ENCODE peak calls at places on chromosomes 2 and 18, in ten cellular contexts. One of them, this sample, is unnamed.

GRCh38 chr2:232465061-232465460 is 9.1 kb downstream of the ALPI start:
- DNase-seq in stimulated activated CD8-positive, alpha-beta memory T cell treated with anti-CD3 and anti-CD28 coated beads, Interleukin-4, amount 100 ng/mL, for 4 hours: no peak
- DNase-seq in D341Med: peak; percentile 18
- DNase-seq in stimulated activated CD4-positive, alpha-beta T cell treated with anti-CD3 and anti-CD28 coated beads, Interleukin-1b, Interleukin-23, amount 100 ng/mL, for 1 hour: no peak
- DNase-seq in dorsolateral prefrontal cortex: no peak
- DNase-seq in T-helper 17 cell: no peak
- DNase-seq in amniotic stem cell: no peak
- DNase-seq in HTR-8/SVneo: no peak
- DNase-seq in NCI-H446: no peak
- DNase-seq in MV-4-11: no peak
- DNase-seq in this sample: no peak

GRCh38 chr18:23283933-23284430 is 148.7 kb downstream of the CABLES1 start:
- DNase-seq in stimulated activated CD8-positive, alpha-beta memory T cell treated with anti-CD3 and anti-CD28 coated beads, Interleukin-4, amount 100 ng/mL, for 4 hours: no peak
- DNase-seq in D341Med: no peak
- DNase-seq in stimulated activated CD4-positive, alpha-beta T cell treated with anti-CD3 and anti-CD28 coated beads, Interleukin-1b, Interleukin-23, amount 100 ng/mL, for 1 hour: no peak
- DNase-seq in dorsolateral prefrontal cortex: no peak
- DNase-seq in T-helper 17 cell: no peak
- DNase-seq in amniotic stem cell: no peak
- DNase-seq in HTR-8/SVneo: no peak
- DNase-seq in NCI-H446: no peak
- DNase-seq in MV-4-11: no peak
- DNase-seq in this sample: no peak

GRCh38 chr2:72198532-72199241 is 51.0 kb upstream of the CYP26B1 start:
- DNase-seq in stimulated activated CD8-positive, alpha-beta memory T cell treated with anti-CD3 and anti-CD28 coated beads, Interleukin-4, amount 100 ng/mL, for 4 hours: no peak
- DNase-seq in D341Med: no peak
- DNase-seq in stimulated activated CD4-positive, alpha-beta T cell treated with anti-CD3 and anti-CD28 coated beads, Interleukin-1b, Interleukin-23, amount 100 ng/mL, for 1 hour: no peak
- DNase-seq in dorsolateral prefrontal cortex: no peak
- DNase-seq in T-helper 17 cell: no peak
- DNase-seq in amniotic stem cell: no peak
- DNase-seq in HTR-8/SVneo: no peak
- DNase-seq in NCI-H446: no peak
- DNase-seq in MV-4-11: no peak
- DNase-seq in this sample: no peak

GRCh38 chr2:170396799-170397459 is 219.0 kb downstream of the MYO3B start:
- DNase-seq in stimulated activated CD8-positive, alpha-beta memory T cell treated with anti-CD3 and anti-CD28 coated beads, Interleukin-4, amount 100 ng/mL, for 4 hours: no peak
- DNase-seq in D341Med: no peak
- DNase-seq in stimulated activated CD4-positive, alpha-beta T cell treated with anti-CD3 and anti-CD28 coated beads, Interleukin-1b, Interleukin-23, amount 100 ng/mL, for 1 hour: no peak
- DNase-seq in dorsolateral prefrontal cortex: no peak
- DNase-seq in T-helper 17 cell: no peak
- DNase-seq in amniotic stem cell: no peak
- DNase-seq in HTR-8/SVneo: peak; percentile 18
- DNase-seq in NCI-H446: peak; percentile 11
- DNase-seq in MV-4-11: peak; percentile 50
- DNase-seq in this sample: no peak

GRCh38 chr2:118250463-118250862 is 162.2 kb downstream of the INSIG2 start:
- DNase-seq in stimulated activated CD8-positive, alpha-beta memory T cell treated with anti-CD3 and anti-CD28 coated beads, Interleukin-4, amount 100 ng/mL, for 4 hours: no peak
- DNase-seq in D341Med: no peak
- DNase-seq in stimulated activated CD4-positive, alpha-beta T cell treated with anti-CD3 and anti-CD28 coated beads, Interleukin-1b, Interleukin-23, amount 100 ng/mL, for 1 hour: no peak
- DNase-seq in dorsolateral prefrontal cortex: no peak
- DNase-seq in T-helper 17 cell: no peak
- DNase-seq in amniotic stem cell: no peak
- DNase-seq in HTR-8/SVneo: no peak
- DNase-seq in NCI-H446: no peak
- DNase-seq in MV-4-11: no peak
- DNase-seq in this sample: no peak

GRCh38 chr2:7430869-7431641 is 513.8 kb downstream of the RNF144A start:
- DNase-seq in stimulated activated CD8-positive, alpha-beta memory T cell treated with anti-CD3 and anti-CD28 coated beads, Interleukin-4, amount 100 ng/mL, for 4 hours: no peak
- DNase-seq in D341Med: no peak
- DNase-seq in stimulated activated CD4-positive, alpha-beta T cell treated with anti-CD3 and anti-CD28 coated beads, Interleukin-1b, Interleukin-23, amount 100 ng/mL, for 1 hour: no peak
- DNase-seq in dorsolateral prefrontal cortex: no peak
- DNase-seq in T-helper 17 cell: no peak
- DNase-seq in amniotic stem cell: no peak
- DNase-seq in HTR-8/SVneo: no peak
- DNase-seq in NCI-H446: no peak
- DNase-seq in MV-4-11: peak; percentile 89
- DNase-seq in this sample: peak; percentile 75

GRCh38 chr2:86284401-86284841 is 53.0 kb downstream of the REEP1 start:
- DNase-seq in stimulated activated CD8-positive, alpha-beta memory T cell treated with anti-CD3 and anti-CD28 coated beads, Interleukin-4, amount 100 ng/mL, for 4 hours: no peak
- DNase-seq in D341Med: no peak
- DNase-seq in stimulated activated CD4-positive, alpha-beta T cell treated with anti-CD3 and anti-CD28 coated beads, Interleukin-1b, Interleukin-23, amount 100 ng/mL, for 1 hour: no peak
- DNase-seq in dorsolateral prefrontal cortex: no peak
- DNase-seq in T-helper 17 cell: no peak
- DNase-seq in amniotic stem cell: no peak
- DNase-seq in HTR-8/SVneo: no peak
- DNase-seq in NCI-H446: no peak
- DNase-seq in MV-4-11: no peak
- DNase-seq in this sample: no peak

GRCh38 chr18:58394046-58394445 is 234.8 kb downstream of the ALPK2 start:
- DNase-seq in stimulated activated CD8-positive, alpha-beta memory T cell treated with anti-CD3 and anti-CD28 coated beads, Interleukin-4, amount 100 ng/mL, for 4 hours: no peak
- DNase-seq in D341Med: no peak
- DNase-seq in stimulated activated CD4-positive, alpha-beta T cell treated with anti-CD3 and anti-CD28 coated beads, Interleukin-1b, Interleukin-23, amount 100 ng/mL, for 1 hour: no peak
- DNase-seq in dorsolateral prefrontal cortex: no peak
- DNase-seq in T-helper 17 cell: no peak
- DNase-seq in amniotic stem cell: no peak
- DNase-seq in HTR-8/SVneo: no peak
- DNase-seq in NCI-H446: no peak
- DNase-seq in MV-4-11: no peak
- DNase-seq in this sample: no peak

GRCh38 chr18:49100226-49100968 is 149.6 kb upstream of the SMAD7 start:
- DNase-seq in stimulated activated CD8-positive, alpha-beta memory T cell treated with anti-CD3 and anti-CD28 coated beads, Interleukin-4, amount 100 ng/mL, for 4 hours: no peak
- DNase-seq in D341Med: no peak
- DNase-seq in stimulated activated CD4-positive, alpha-beta T cell treated with anti-CD3 and anti-CD28 coated beads, Interleukin-1b, Interleukin-23, amount 100 ng/mL, for 1 hour: no peak
- DNase-seq in dorsolateral prefrontal cortex: no peak
- DNase-seq in T-helper 17 cell: no peak
- DNase-seq in amniotic stem cell: no peak
- DNase-seq in HTR-8/SVneo: no peak
- DNase-seq in NCI-H446: no peak
- DNase-seq in MV-4-11: no peak
- DNase-seq in this sample: no peak

GRCh38 chr2:152171733-152172132 is 3.8 kb downstream of the STAM2 start:
- DNase-seq in stimulated activated CD8-positive, alpha-beta memory T cell treated with anti-CD3 and anti-CD28 coated beads, Interleukin-4, amount 100 ng/mL, for 4 hours: no peak
- DNase-seq in D341Med: no peak
- DNase-seq in stimulated activated CD4-positive, alpha-beta T cell treated with anti-CD3 and anti-CD28 coated beads, Interleukin-1b, Interleukin-23, amount 100 ng/mL, for 1 hour: no peak
- DNase-seq in dorsolateral prefrontal cortex: no peak
- DNase-seq in T-helper 17 cell: no peak
- DNase-seq in amniotic stem cell: no peak
- DNase-seq in HTR-8/SVneo: no peak
- DNase-seq in NCI-H446: no peak
- DNase-seq in MV-4-11: peak; percentile 2
- DNase-seq in this sample: no peak

GRCh38 chr18:36814994-36815393 is 13.8 kb downstream of the TPGS2 start:
- DNase-seq in stimulated activated CD8-positive, alpha-beta memory T cell treated with anti-CD3 and anti-CD28 coated beads, Interleukin-4, amount 100 ng/mL, for 4 hours: no peak
- DNase-seq in D341Med: peak; percentile 84
- DNase-seq in stimulated activated CD4-positive, alpha-beta T cell treated with anti-CD3 and anti-CD28 coated beads, Interleukin-1b, Interleukin-23, amount 100 ng/mL, for 1 hour: no peak
- DNase-seq in dorsolateral prefrontal cortex: no peak
- DNase-seq in T-helper 17 cell: no peak
- DNase-seq in amniotic stem cell: no peak
- DNase-seq in HTR-8/SVneo: no peak
- DNase-seq in NCI-H446: no peak
- DNase-seq in MV-4-11: no peak
- DNase-seq in this sample: no peak

GRCh38 chr18:1361931-1362330 is 457.3 kb downstream of the ADCYAP1 start:
- DNase-seq in stimulated activated CD8-positive, alpha-beta memory T cell treated with anti-CD3 and anti-CD28 coated beads, Interleukin-4, amount 100 ng/mL, for 4 hours: no peak
- DNase-seq in D341Med: no peak
- DNase-seq in stimulated activated CD4-positive, alpha-beta T cell treated with anti-CD3 and anti-CD28 coated beads, Interleukin-1b, Interleukin-23, amount 100 ng/mL, for 1 hour: no peak
- DNase-seq in dorsolateral prefrontal cortex: no peak
- DNase-seq in T-helper 17 cell: no peak
- DNase-seq in amniotic stem cell: no peak
- DNase-seq in HTR-8/SVneo: no peak
- DNase-seq in NCI-H446: no peak
- DNase-seq in MV-4-11: peak; percentile 29
- DNase-seq in this sample: no peak

GRCh38 chr18:79328917-79329316 is 66.8 kb upstream of the NFATC1 start:
- DNase-seq in stimulated activated CD8-positive, alpha-beta memory T cell treated with anti-CD3 and anti-CD28 coated beads, Interleukin-4, amount 100 ng/mL, for 4 hours: no peak
- DNase-seq in D341Med: no peak
- DNase-seq in stimulated activated CD4-positive, alpha-beta T cell treated with anti-CD3 and anti-CD28 coated beads, Interleukin-1b, Interleukin-23, amount 100 ng/mL, for 1 hour: no peak
- DNase-seq in dorsolateral prefrontal cortex: no peak
- DNase-seq in T-helper 17 cell: no peak
- DNase-seq in amniotic stem cell: no peak
- DNase-seq in HTR-8/SVneo: no peak
- DNase-seq in NCI-H446: no peak
- DNase-seq in MV-4-11: no peak
- DNase-seq in this sample: no peak

GRCh38 chr18:76133873-76134272 is 361.2 kb downstream of the ZNF516 start:
- DNase-seq in stimulated activated CD8-positive, alpha-beta memory T cell treated with anti-CD3 and anti-CD28 coated beads, Interleukin-4, amount 100 ng/mL, for 4 hours: no peak
- DNase-seq in D341Med: no peak
- DNase-seq in stimulated activated CD4-positive, alpha-beta T cell treated with anti-CD3 and anti-CD28 coated beads, Interleukin-1b, Interleukin-23, amount 100 ng/mL, for 1 hour: no peak
- DNase-seq in dorsolateral prefrontal cortex: no peak
- DNase-seq in T-helper 17 cell: no peak
- DNase-seq in amniotic stem cell: no peak
- DNase-seq in HTR-8/SVneo: no peak
- DNase-seq in NCI-H446: no peak
- DNase-seq in MV-4-11: no peak
- DNase-seq in this sample: no peak

GRCh38 chr2:237886702-237887481 is 27.5 kb downstream of the RAMP1 start:
- DNase-seq in stimulated activated CD8-positive, alpha-beta memory T cell treated with anti-CD3 and anti-CD28 coated beads, Interleukin-4, amount 100 ng/mL, for 4 hours: no peak
- DNase-seq in D341Med: peak; percentile 10
- DNase-seq in stimulated activated CD4-positive, alpha-beta T cell treated with anti-CD3 and anti-CD28 coated beads, Interleukin-1b, Interleukin-23, amount 100 ng/mL, for 1 hour: no peak
- DNase-seq in dorsolateral prefrontal cortex: no peak
- DNase-seq in T-helper 17 cell: no peak
- DNase-seq in amniotic stem cell: no peak
- DNase-seq in HTR-8/SVneo: no peak
- DNase-seq in NCI-H446: peak; percentile 68
- DNase-seq in MV-4-11: no peak
- DNase-seq in this sample: peak; percentile 80

GRCh38 chr18:46148810-46149209 is 44.6 kb downstream of the HAUS1 start:
- DNase-seq in stimulated activated CD8-positive, alpha-beta memory T cell treated with anti-CD3 and anti-CD28 coated beads, Interleukin-4, amount 100 ng/mL, for 4 hours: no peak
- DNase-seq in D341Med: peak; percentile 74
- DNase-seq in stimulated activated CD4-positive, alpha-beta T cell treated with anti-CD3 and anti-CD28 coated beads, Interleukin-1b, Interleukin-23, amount 100 ng/mL, for 1 hour: no peak
- DNase-seq in dorsolateral prefrontal cortex: peak; percentile 36
- DNase-seq in T-helper 17 cell: peak; percentile 13
- DNase-seq in amniotic stem cell: peak; percentile 38
- DNase-seq in HTR-8/SVneo: peak; percentile 41
- DNase-seq in NCI-H446: peak; percentile 45
- DNase-seq in MV-4-11: peak; percentile 43
- DNase-seq in this sample: no peak

This sample was measured in aorta.